ENCODE peak calls at places on chromosomes 2 and 18, in five cellular contexts. One of them, this sample, is unnamed.

GRCh38 chr2:169222665-169223064 is 139.7 kb downstream of the LRP2 start:
- DNase-seq in heart left ventricle: no peak
- DNase-seq in fibroblast of the aortic adventitia: no peak
- DNase-seq in mucosa of descending colon: no peak
- DNase-seq in GM12864: no peak
- DNase-seq in this sample: no peak

GRCh38 chr2:86314125-86314524 is 23.3 kb downstream of the REEP1 start:
- DNase-seq in heart left ventricle: no peak
- DNase-seq in fibroblast of the aortic adventitia: no peak
- DNase-seq in mucosa of descending colon: no peak
- DNase-seq in GM12864: no peak
- DNase-seq in this sample: no peak

GRCh38 chr2:18208956-18209355 is 330.5 kb downstream of the KCNS3 start:
- DNase-seq in heart left ventricle: no peak
- DNase-seq in fibroblast of the aortic adventitia: no peak
- DNase-seq in mucosa of descending colon: no peak
- DNase-seq in GM12864: no peak
- DNase-seq in this sample: no peak

GRCh38 chr2:184679219-184680018 is 81.1 kb downstream of the ZNF804A start:
- DNase-seq in heart left ventricle: no peak
- DNase-seq in fibroblast of the aortic adventitia: no peak
- DNase-seq in mucosa of descending colon: no peak
- DNase-seq in GM12864: no peak
- DNase-seq in this sample: no peak

GRCh38 chr2:154402138-154402714 is 296.3 kb upstream of the KCNJ3 start:
- DNase-seq in heart left ventricle: no peak
- DNase-seq in fibroblast of the aortic adventitia: peak
- DNase-seq in mucosa of descending colon: no peak
- DNase-seq in GM12864: no peak
- DNase-seq in this sample: peak

GRCh38 chr2:12856934-12857660 is 140.4 kb downstream of the TRIB2 start:
- DNase-seq in heart left ventricle: no peak
- DNase-seq in fibroblast of the aortic adventitia: peak
- DNase-seq in mucosa of descending colon: no peak
- DNase-seq in GM12864: no peak
- DNase-seq in this sample: peak

GRCh38 chr18:45026162-45026561 is 345.5 kb downstream of the SETBP1 start:
- DNase-seq in heart left ventricle: no peak
- DNase-seq in fibroblast of the aortic adventitia: no peak
- DNase-seq in mucosa of descending colon: no peak
- DNase-seq in GM12864: no peak
- DNase-seq in this sample: no peak

GRCh38 chr2:240720686-240721595 is 29.3 kb downstream of the AQP12A start:
- DNase-seq in heart left ventricle: no peak
- DNase-seq in fibroblast of the aortic adventitia: no peak
- DNase-seq in mucosa of descending colon: no peak
- DNase-seq in GM12864: no peak
- DNase-seq in this sample: no peak

GRCh38 chr2:127683766-127684165 is 8.4 kb upstream of the LIMS2 start:
- DNase-seq in heart left ventricle: peak
- DNase-seq in fibroblast of the aortic adventitia: peak
- DNase-seq in mucosa of descending colon: no peak
- DNase-seq in GM12864: no peak
- DNase-seq in this sample: peak

GRCh38 chr2:226355600-226355999 is 444.0 kb downstream of the IRS1 start:
- DNase-seq in heart left ventricle: no peak
- DNase-seq in fibroblast of the aortic adventitia: no peak
- DNase-seq in mucosa of descending colon: no peak
- DNase-seq in GM12864: no peak
- DNase-seq in this sample: no peak

GRCh38 chr18:25033747-25034471 is 318.1 kb downstream of the ZNF521 start:
- DNase-seq in heart left ventricle: no peak
- DNase-seq in fibroblast of the aortic adventitia: no peak
- DNase-seq in mucosa of descending colon: no peak
- DNase-seq in GM12864: no peak
- DNase-seq in this sample: no peak

GRCh38 chr2:1461507-1462390 is 48.5 kb downstream of the TPO start:
- DNase-seq in heart left ventricle: no peak
- DNase-seq in fibroblast of the aortic adventitia: no peak
- DNase-seq in mucosa of descending colon: no peak
- DNase-seq in GM12864: no peak
- DNase-seq in this sample: no peak

GRCh38 chr18:5103693-5104092 is 93.4 kb downstream of the AKAIN1 start:
- DNase-seq in heart left ventricle: no peak
- DNase-seq in fibroblast of the aortic adventitia: no peak
- DNase-seq in mucosa of descending colon: no peak
- DNase-seq in GM12864: no peak
- DNase-seq in this sample: no peak

GRCh38 chr18:5106730-5107129 is 90.3 kb downstream of the AKAIN1 start:
- DNase-seq in heart left ventricle: no peak
- DNase-seq in fibroblast of the aortic adventitia: no peak
- DNase-seq in mucosa of descending colon: no peak
- DNase-seq in GM12864: no peak
- DNase-seq in this sample: no peak

GRCh38 chr18:5107990-5108389 is 89.1 kb downstream of the AKAIN1 start:
- DNase-seq in heart left ventricle: no peak
- DNase-seq in fibroblast of the aortic adventitia: no peak
- DNase-seq in mucosa of descending colon: no peak
- DNase-seq in GM12864: no peak
- DNase-seq in this sample: no peak

GRCh38 chr18:5104246-5104645 is 92.8 kb downstream of the AKAIN1 start:
- DNase-seq in heart left ventricle: no peak
- DNase-seq in fibroblast of the aortic adventitia: no peak
- DNase-seq in mucosa of descending colon: no peak
- DNase-seq in GM12864: no peak
- DNase-seq in this sample: no peak

DNA sequence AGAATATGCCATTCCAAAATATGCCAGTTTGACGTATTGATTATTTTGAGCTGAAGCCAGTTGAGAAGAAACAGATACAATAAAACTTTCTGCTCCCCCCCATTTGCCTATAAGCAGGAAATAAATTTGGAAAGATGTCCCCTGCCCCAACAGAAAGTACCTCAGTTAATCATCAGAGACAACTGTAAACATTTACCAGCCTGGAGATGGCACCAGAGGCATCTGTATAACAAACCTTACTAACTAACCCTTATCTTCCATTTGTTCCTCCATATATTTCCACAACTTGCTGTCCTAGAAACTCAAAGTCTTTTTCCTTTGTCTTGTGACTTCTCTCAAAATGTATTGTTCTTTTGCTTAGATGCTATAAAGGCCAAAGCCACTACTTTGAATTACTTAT is 93.8 kb downstream of the AKAIN1 start:
- DNase-seq in heart left ventricle: no peak
- DNase-seq in fibroblast of the aortic adventitia: no peak
- DNase-seq in mucosa of descending colon: no peak
- DNase-seq in GM12864: no peak
- DNase-seq in this sample: no peak
- TF ChIP-seq CTCF in heart left ventricle: no peak
- TF ChIP-seq CTCF in fibroblast of the aortic adventitia: no peak
- TF ChIP-seq CTCF in mucosa of descending colon: no peak
- TF ChIP-seq CTCF in GM12864: no peak
- TF ChIP-seq CTCF in this sample: no peak

DNA sequence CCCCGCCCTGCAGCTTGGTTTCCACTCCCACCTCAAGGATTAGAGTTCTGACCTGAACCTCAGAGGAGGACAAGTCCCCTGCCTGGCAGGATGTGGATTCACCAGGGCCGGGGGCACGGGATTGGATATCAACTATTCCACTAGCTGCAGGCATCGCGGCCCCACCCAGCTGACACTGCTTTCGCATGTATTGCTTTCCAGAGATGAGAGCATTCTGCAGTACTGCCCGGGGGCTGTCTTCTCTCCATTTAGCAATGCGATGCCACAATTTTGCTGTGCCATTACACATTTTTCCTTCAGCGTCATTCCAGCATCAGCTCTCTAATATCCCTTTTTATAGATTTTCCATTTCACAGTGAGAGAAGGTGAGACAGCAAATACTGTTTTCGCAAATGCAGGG is 42.0 kb downstream of the CTIF start:
- DNase-seq in heart left ventricle: no peak
- DNase-seq in fibroblast of the aortic adventitia: peak
- DNase-seq in mucosa of descending colon: no peak
- DNase-seq in GM12864: no peak
- DNase-seq in this sample: peak
- H3K4me3 ChIP-seq in heart left ventricle: no peak
- H3K4me3 ChIP-seq in fibroblast of the aortic adventitia: no peak
- H3K4me3 ChIP-seq in mucosa of descending colon: no peak
- H3K4me3 ChIP-seq in GM12864: no peak
- H3K4me3 ChIP-seq in this sample: no peak

GRCh38 chr2:224142397-224143312 is 103.6 kb upstream of the SERPINE2 start:
- DNase-seq in heart left ventricle: no peak
- DNase-seq in fibroblast of the aortic adventitia: peak
- DNase-seq in mucosa of descending colon: no peak
- DNase-seq in GM12864: no peak
- DNase-seq in this sample: peak
- TF ChIP-seq CTCF in heart left ventricle: peak
- TF ChIP-seq CTCF in fibroblast of the aortic adventitia: peak
- TF ChIP-seq CTCF in mucosa of descending colon: no peak
- TF ChIP-seq CTCF in GM12864: no peak
- TF ChIP-seq CTCF in this sample: peak

GRCh38 chr2:9800639-9800974 is 42.7 kb upstream of the TAF1B start:
- DNase-seq in heart left ventricle: no peak
- DNase-seq in fibroblast of the aortic adventitia: no peak
- DNase-seq in mucosa of descending colon: no peak
- DNase-seq in GM12864: no peak
- DNase-seq in this sample: no peak
- H3K4me3 ChIP-seq in heart left ventricle: no peak
- H3K4me3 ChIP-seq in fibroblast of the aortic adventitia: no peak
- H3K4me3 ChIP-seq in mucosa of descending colon: no peak
- H3K4me3 ChIP-seq in GM12864: no peak
- H3K4me3 ChIP-seq in this sample: no peak